ENCODE peak calls at places on chromosomes 13 and 19, in four cellular contexts. F is A549, M is K562, C is H1. Z is an unnamed sample.

GRCh38 chr13:20924758-20925394 is 22.3 kb upstream of the XPO4 start:
- DNase-seq in M (peak), F (peak), C (no peak), Z (peak)

GRCh38 chr19:45396389-45397260 is 8.2 kb downstream of the PPP1R13L start:
- DNase-seq in C (no peak), F (no peak), M (no peak), Z (no peak)

GRCh38 chr13:68056816-68057710 is 826.9 kb upstream of the PCDH9 start:
- DNase-seq in C (no peak), F (peak), M (no peak), Z (peak)

GRCh38 chr19:18173572-18174294 is at the start of gene IFI30:
- DNase-seq in M (peak), C (no peak), F (peak), Z (peak)

GRCh38 chr19:4098493-4098892 is 25.4 kb downstream of the MAP2K2 start:
- DNase-seq in C (no peak), M (no peak), F (no peak), Z (no peak)

GRCh38 chr19:1907563-1908363 is 2.6 kb downstream of the ADAT3 start:
- DNase-seq in M (peak), F (no peak), C (no peak), Z (peak)

GRCh38 chr13:45811891-45812583 is 39.5 kb downstream of the SIAH3 start:
- DNase-seq in F (no peak), C (no peak), M (no peak), Z (no peak)

GRCh38 chr13:29520671-29521070 is 74.8 kb downstream of the SLC7A1 start:
- DNase-seq in C (no peak), M (no peak), F (no peak), Z (no peak)

GRCh38 chr19:51742736-51743288 is 8.9 kb downstream of the FPR1 start:
- DNase-seq in F (no peak), C (no peak), M (no peak), Z (no peak)

GRCh38 chr19:36060430-36060829 is 5.7 kb downstream of the WDR62 start:
- DNase-seq in C (no peak), F (peak), M (peak), Z (no peak)

GRCh38 chr19:43784981-43785808 is 4.4 kb upstream of the KCNN4 start:
- DNase-seq in M (peak), C (no peak), F (peak), Z (peak)

GRCh38 chr19:42375415-42376176 is 14.5 kb downstream of the CNFN start:
- DNase-seq in F (no peak), M (no peak), C (no peak), Z (no peak)

GRCh38 chr19:18932216-18932841 is 8.7 kb downstream of the HOMER3 start:
- DNase-seq in F (peak), M (peak), C (peak), Z (no peak)

GRCh38 chr19:17909017-17909732 is 23.6 kb upstream of the CCDC124 start:
- DNase-seq in F (no peak), M (no peak), C (no peak), Z (no peak)

GRCh38 chr19:45498411-45499195 is at the start of gene PPM1N:
- DNase-seq in F (no peak), C (no peak), M (no peak), Z (no peak)

GRCh38 chr19:57708641-57709354 is at the start of gene ZNF154:
- DNase-seq in C (peak), F (no peak), M (no peak), Z (no peak)
- TF ChIP-seq PHF8 in C (peak), F (no peak), M (no peak), Z (no peak)

GRCh38 chr13:80428344-80429096 is 87.6 kb upstream of the SPRY2 start:
- DNase-seq in F (no peak), M (no peak), C (no peak), Z (no peak)

GRCh38 chr13:80430561-80430960 is 89.6 kb upstream of the SPRY2 start:
- DNase-seq in M (no peak), F (no peak), C (no peak), Z (no peak)
- TF ChIP-seq PHF8 in M (no peak), F (no peak), C (no peak), Z (no peak)

GRCh38 chr13:44301639-44302015 is 72.0 kb upstream of the SERP2 start:
- DNase-seq in F (no peak), M (no peak), C (no peak), Z (no peak)
- TF ChIP-seq PHF8 in F (no peak), M (no peak), C (no peak), Z (no peak)

DNA sequence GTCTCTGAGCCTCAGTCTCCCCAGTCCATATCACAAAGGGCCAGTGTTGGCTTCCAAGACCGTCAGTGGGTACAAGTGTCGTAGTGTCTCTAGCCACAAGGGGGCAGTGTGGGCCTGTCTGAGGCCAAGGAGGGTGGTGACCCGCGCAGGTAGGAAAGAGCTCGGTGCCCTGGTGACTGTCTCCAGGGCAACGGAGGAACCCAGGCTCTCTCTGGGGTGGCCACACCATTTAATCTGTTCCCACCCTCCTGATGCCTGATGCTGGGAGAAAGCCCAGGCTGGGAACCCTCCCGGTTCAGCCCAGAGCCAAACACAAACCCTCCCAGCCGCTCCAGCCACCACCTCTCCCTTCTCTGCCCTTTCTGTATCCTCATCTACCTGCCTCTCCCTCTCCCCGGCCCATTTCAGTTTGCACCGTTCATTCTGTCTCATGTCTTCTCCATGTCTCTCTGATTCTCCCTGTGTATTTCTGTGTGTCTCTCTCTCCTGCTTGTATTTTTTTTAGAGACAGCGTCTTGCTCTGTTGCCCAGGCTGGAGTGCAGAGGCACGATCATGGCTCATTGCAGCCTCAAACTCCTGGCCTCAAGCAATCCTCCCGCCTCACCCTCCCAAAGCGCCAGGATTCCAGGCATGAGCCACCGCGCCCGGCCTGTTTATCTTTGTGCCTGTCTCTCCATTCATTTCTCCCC is 17.5 kb upstream of the MEIS3 start:
- DNase-seq in F (peak), C (no peak), M (peak), Z (peak)
- TF ChIP-seq PHF8 in F (no peak), C (no peak), M (no peak), Z (no peak)

DNA sequence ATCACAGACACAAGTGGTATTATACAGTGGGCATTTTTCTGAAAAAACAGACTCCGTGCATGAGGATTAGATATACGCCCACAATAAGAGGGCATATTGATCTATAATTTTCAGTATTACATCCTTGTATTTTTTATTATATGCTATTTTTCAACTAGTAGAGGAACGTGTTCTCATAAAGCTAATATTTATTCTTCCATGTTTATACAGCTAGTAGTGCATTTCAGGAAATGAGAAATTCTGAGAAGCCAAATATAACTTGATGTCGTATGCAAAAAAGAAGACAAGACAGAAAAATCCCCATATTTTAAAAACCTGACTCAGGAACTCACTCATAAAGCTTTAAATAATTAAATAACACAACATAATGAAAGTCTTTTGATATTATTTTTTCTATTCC is 308.6 kb downstream of the ENOX1 start:
- DNase-seq in C (no peak), M (no peak), F (no peak), Z (no peak)
- TF ChIP-seq PHF8 in C (no peak), M (no peak), F (no peak), Z (no peak)